ENCODE peak calls at places on chromosomes 2 and 18, in seven cellular contexts. K, D, L, A, G, J and E are unnamed samples.

GRCh38 chr2:290090-290722 is 2.3 kb upstream of the ALKAL2 start:
- DNase-seq in D (peak), G (peak), L (peak), K (peak), A (peak), J (no peak), E (peak)

GRCh38 chr18:50177294-50177992 is 17.5 kb downstream of the MYO5B start:
- DNase-seq in A (no peak), J (no peak), K (no peak), D (no peak), L (no peak), G (no peak), E (no peak)

GRCh38 chr2:148259674-148260073 is 238.8 kb downstream of the MBD5 start:
- DNase-seq in D (peak), J (no peak), K (no peak), L (no peak), A (no peak), G (peak), E (no peak)

GRCh38 chr2:199810422-199811250 is 40.4 kb downstream of the FTCDNL1 start:
- DNase-seq in L (no peak), G (no peak), J (no peak), A (no peak), D (no peak), K (no peak), E (no peak)

GRCh38 chr2:238847432-238847801 is 468 bp upstream of the TWIST2 start:
- DNase-seq in J (no peak), A (no peak), K (no peak), G (no peak), L (no peak), D (no peak), E (no peak)

GRCh38 chr18:63562284-63562683 is 20.1 kb downstream of the SERPINB12 start:
- DNase-seq in K (no peak), D (peak), L (no peak), G (no peak), J (no peak), A (no peak), E (no peak)

GRCh38 chr2:112942654-112943002 is 31.7 kb downstream of the IL37 start:
- DNase-seq in A (no peak), L (no peak), D (no peak), K (no peak), G (peak), J (no peak), E (no peak)

GRCh38 chr2:61014805-61015204 is 2.7 kb upstream of the PEX13 start:
- DNase-seq in G (peak), A (no peak), K (peak), D (no peak), J (no peak), L (no peak), E (no peak)

GRCh38 chr2:185676316-185676715 is 62.3 kb upstream of the FSIP2 start:
- DNase-seq in G (peak), L (no peak), D (no peak), A (no peak), J (no peak), K (no peak), E (no peak)

GRCh38 chr2:15748736-15749323 is 157.2 kb downstream of the DDX1 start:
- DNase-seq in K (no peak), D (peak), A (no peak), G (peak), L (peak), J (no peak), E (peak)

GRCh38 chr2:155645771-155646170 is 686.8 kb downstream of the NR4A2 start:
- DNase-seq in D (no peak), G (no peak), K (no peak), L (no peak), J (no peak), A (no peak), E (no peak)

GRCh38 chr2:138029238-138029637 is 65.0 kb downstream of the HNMT start:
- DNase-seq in L (no peak), G (no peak), K (no peak), A (no peak), D (no peak), J (no peak), E (no peak)

GRCh38 chr2:106944220-106944619 is 58.3 kb upstream of the ST6GAL2 start:
- DNase-seq in G (peak), L (no peak), K (no peak), A (no peak), D (no peak), J (no peak), E (no peak)

GRCh38 chr2:9403924-9404323 is 19.4 kb downstream of the ITGB1BP1 start:
- DNase-seq in D (no peak), A (no peak), G (no peak), K (no peak), J (no peak), L (no peak), E (no peak)

GRCh38 chr2:233700028-233700635 is 7.4 kb downstream of the UGT1A6 start:
- DNase-seq in J (no peak), L (no peak), A (no peak), K (no peak), G (peak), D (no peak), E (no peak)

GRCh38 chr2:96930351-96931015 is 55.9 kb downstream of the FAM178B start:
- DNase-seq in L (no peak), A (no peak), D (no peak), K (no peak), G (no peak), J (no peak), E (no peak)

GRCh38 chr18:9993846-9994660 is 80.2 kb downstream of the VAPA start:
- DNase-seq in A (no peak), D (no peak), L (no peak), G (no peak), J (no peak), K (no peak), E (no peak)

GRCh38 chr2:180776924-180777323 is 203.5 kb upstream of the UBE2E3 start:
- DNase-seq in G (no peak), L (no peak), K (no peak), D (no peak), J (no peak), A (no peak), E (no peak)

GRCh38 chr2:45344071-45344470 is 267.0 kb downstream of the SRBD1 start:
- DNase-seq in J (no peak), K (no peak), D (no peak), A (no peak), G (no peak), L (no peak), E (no peak)

GRCh38 chr18:5285326-5285725 is 10.2 kb downstream of the ZBTB14 start:
- DNase-seq in L (no peak), D (no peak), A (no peak), J (no peak), K (no peak), G (no peak), E (no peak)

GRCh38 chr2:14634223-14634884 is 1.8 kb downstream of the LRATD1 start:
- DNase-seq in J (no peak), L (peak), K (no peak), D (peak), G (peak), A (peak), E (peak)

GRCh38 chr2:120735750-120736170 is at the start of gene GLI2:
- DNase-seq in A (peak), D (peak), J (no peak), K (peak), G (peak), L (peak), E (peak)

GRCh38 chr2:134623796-134624195 is 95.0 kb downstream of the TMEM163 start:
- DNase-seq in A (no peak), G (no peak), D (peak), J (no peak), K (peak), L (no peak), E (no peak)

GRCh38 chr18:35117951-35118411 is 76.8 kb downstream of the MAPRE2 start:
- DNase-seq in A (no peak), D (no peak), G (no peak), L (peak), K (no peak), J (no peak), E (peak)

GRCh38 chr2:36270758-36271157 is 84.8 kb upstream of the CRIM1 start:
- DNase-seq in D (no peak), J (no peak), G (no peak), K (no peak), A (no peak), L (no peak), E (no peak)

GRCh38 chr2:212711851-212712250 is 173.2 kb upstream of the ERBB4 start:
- DNase-seq in J (no peak), L (no peak), D (no peak), G (peak), A (no peak), K (no peak), E (no peak)

GRCh38 chr2:200378652-200379290 is 72.3 kb downstream of the SPATS2L start:
- DNase-seq in K (no peak), L (no peak), J (no peak), A (no peak), G (no peak), D (no peak), E (no peak)

GRCh38 chr18:11883153-11883552 is 25.0 kb downstream of the MPPE1 start:
- DNase-seq in L (no peak), G (peak), D (peak), K (peak), J (no peak), A (no peak), E (no peak)

GRCh38 chr2:49044680-49045079 is 109.6 kb downstream of the FSHR start:
- DNase-seq in J (no peak), A (no peak), D (no peak), K (no peak), G (no peak), L (peak), E (no peak)

GRCh38 chr2:98518106-98518505 is 73.4 kb downstream of the INPP4A start:
- DNase-seq in G (peak), K (peak), J (peak), A (no peak), L (no peak), D (peak), E (no peak)

GRCh38 chr2:16115881-16116830 is 175.8 kb downstream of the MYCN start:
- DNase-seq in A (no peak), K (no peak), J (no peak), G (no peak), D (no peak), L (no peak), E (no peak)

GRCh38 chr2:62705859-62706720 is 577 bp downstream of the EHBP1 start:
- DNase-seq in A (peak), J (no peak), D (peak), K (peak), L (peak), G (peak), E (peak)

GRCh38 chr2:75053484-75054112 is 95.2 kb downstream of the POLE4 start:
- DNase-seq in K (peak), L (peak), J (no peak), A (no peak), D (peak), G (peak), E (peak)

GRCh38 chr18:78192044-78192443 is 787.6 kb upstream of the SALL3 start:
- DNase-seq in K (no peak), D (no peak), J (no peak), A (no peak), G (no peak), L (peak), E (no peak)

GRCh38 chr2:44242929-44243328 is 32.4 kb upstream of the SLC3A1 start:
- DNase-seq in A (no peak), D (no peak), L (no peak), J (no peak), G (no peak), K (no peak), E (no peak)

GRCh38 chr2:191167766-191168165 is 17.0 kb upstream of the STAT4 start:
- DNase-seq in G (peak), A (no peak), D (no peak), L (no peak), J (no peak), K (no peak), E (no peak)

GRCh38 chr2:85724731-85725181 is 29.0 kb upstream of the ATOH8 start:
- DNase-seq in L (no peak), D (no peak), K (no peak), J (no peak), A (no peak), G (no peak), E (no peak)

GRCh38 chr2:62430146-62430545 is 75.8 kb downstream of the TMEM17 start:
- DNase-seq in G (no peak), K (no peak), J (no peak), A (no peak), L (no peak), D (no peak), E (no peak)

GRCh38 chr2:68921646-68922045 is 31.0 kb downstream of the GKN2 start:
- DNase-seq in G (peak), J (no peak), L (no peak), K (no peak), D (no peak), A (no peak), E (no peak)

GRCh38 chr2:183359867-183360266 is 235.6 kb downstream of the NUP35 start:
- DNase-seq in K (no peak), G (peak), J (no peak), L (no peak), D (no peak), A (no peak), E (no peak)
- TF ChIP-seq CTCF in K (no peak), G (peak), J (no peak), L (peak), D (no peak), A (no peak), E (no peak)

DNA sequence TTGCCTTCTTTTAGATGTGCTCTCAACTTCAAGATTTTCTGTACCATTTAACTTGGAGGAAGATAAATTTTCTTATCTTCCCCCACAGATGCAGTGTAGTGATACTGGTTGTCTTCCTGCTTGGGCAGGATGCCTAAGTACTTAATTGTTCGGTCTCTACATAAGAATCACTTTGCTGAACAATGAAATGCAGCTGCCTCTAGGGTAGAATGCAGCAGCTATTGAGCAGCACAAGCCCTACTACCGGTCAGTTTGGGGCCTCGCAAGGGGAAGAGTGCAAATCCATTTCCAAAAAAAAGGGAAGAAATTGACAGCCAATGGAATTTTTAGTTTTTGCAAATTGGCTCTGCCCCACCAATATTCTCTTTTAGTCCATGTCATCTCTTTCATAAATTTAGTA is 269.7 kb downstream of the CTNNA2 start:
- DNase-seq in J (no peak), G (no peak), D (no peak), K (no peak), A (no peak), L (no peak), E (no peak)
- TF ChIP-seq CTCF in J (no peak), G (no peak), D (no peak), K (no peak), A (no peak), L (no peak), E (no peak)

GRCh38 chr2:158994920-158995676 is 26.7 kb downstream of the TANC1 start:
- DNase-seq in G (no peak), L (peak), A (no peak), J (no peak), K (no peak), D (peak), E (no peak)

GRCh38 chr2:158998486-158999248 is 30.2 kb downstream of the TANC1 start:
- DNase-seq in D (no peak), A (no peak), J (no peak), L (no peak), K (no peak), G (no peak), E (peak)

GRCh38 chr2:158995677-158996049 is 27.2 kb downstream of the TANC1 start:
- DNase-seq in A (no peak), D (no peak), G (no peak), K (no peak), J (no peak), L (no peak), E (no peak)

GRCh38 chr2:158997037-158997785 is 28.8 kb downstream of the TANC1 start:
- DNase-seq in L (no peak), J (no peak), G (no peak), D (no peak), K (no peak), A (no peak), E (no peak)

DNA sequence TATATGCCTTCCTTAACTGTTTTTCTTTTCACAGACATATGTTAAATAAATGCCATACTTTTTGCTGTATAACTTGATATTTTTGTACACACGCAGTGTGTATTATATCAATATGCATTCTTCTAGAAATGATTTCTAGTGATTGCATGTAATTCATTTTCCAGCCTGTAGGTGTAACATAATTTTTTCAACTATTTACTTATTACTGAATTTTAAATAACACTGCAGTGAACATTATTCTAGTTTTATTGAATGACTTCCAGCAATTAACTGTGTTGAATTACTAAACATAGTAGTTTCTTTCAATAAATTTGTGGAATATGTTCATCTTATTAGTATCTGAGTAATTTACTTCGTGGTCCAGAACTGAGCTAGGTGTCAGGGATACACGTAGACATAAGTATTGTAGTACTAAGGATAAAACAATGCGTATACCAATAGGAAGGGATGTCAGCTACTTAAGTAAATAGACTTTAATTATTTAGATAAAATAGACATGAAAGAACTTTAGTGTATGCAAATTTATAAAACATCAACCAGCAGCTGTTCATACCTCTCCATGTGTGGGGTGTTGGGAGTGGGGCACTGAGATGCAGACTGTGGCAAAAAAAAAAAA is 28.0 kb downstream of the TANC1 start:
- DNase-seq in J (no peak), K (no peak), A (no peak), G (no peak), L (no peak), D (no peak), E (no peak)
- TF ChIP-seq CTCF in J (peak), K (peak), A (peak), G (peak), L (peak), D (peak), E (peak)

GRCh38 chr18:54900290-54900689 is 59.0 kb downstream of the CCDC68 start:
- DNase-seq in G (no peak), J (no peak), A (no peak), D (no peak), K (no peak), L (no peak), E (no peak)

GRCh38 chr18:54906636-54907180 is 52.6 kb downstream of the CCDC68 start:
- DNase-seq in G (no peak), K (no peak), A (no peak), L (no peak), J (no peak), D (no peak), E (no peak)

GRCh38 chr18:54905629-54906028 is 53.6 kb downstream of the CCDC68 start:
- DNase-seq in L (no peak), D (no peak), K (no peak), G (no peak), A (no peak), J (no peak), E (no peak)

GRCh38 chr18:54909538-54909937 is 49.7 kb downstream of the CCDC68 start:
- DNase-seq in G (no peak), K (no peak), A (no peak), L (no peak), J (no peak), D (no peak), E (no peak)

DNA sequence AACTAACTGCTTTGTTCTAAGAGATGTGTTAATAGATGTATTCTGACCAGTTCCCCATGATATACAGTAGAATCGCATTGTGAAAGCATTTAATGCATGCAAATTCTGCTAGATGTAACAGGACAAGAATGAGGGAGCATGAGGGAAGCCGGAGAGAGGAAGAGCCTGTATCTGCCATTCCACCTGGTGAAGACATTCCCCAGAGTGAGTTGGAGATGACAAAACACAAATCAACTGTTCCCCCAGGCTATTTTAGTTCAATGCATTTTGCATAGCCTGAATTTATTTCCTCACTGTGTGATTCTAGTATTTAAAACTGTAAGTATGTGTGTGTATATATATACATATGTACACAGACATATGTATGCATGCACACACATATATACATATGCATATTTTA is 54.7 kb downstream of the CCDC68 start:
- DNase-seq in J (no peak), L (no peak), K (no peak), G (no peak), A (no peak), D (no peak), E (no peak)
- TF ChIP-seq CTCF in J (no peak), L (no peak), K (no peak), G (no peak), A (no peak), D (no peak), E (no peak)

GRCh38 chr2:73827660-73828388 is 937 bp upstream of the STAMBP start:
- DNase-seq in G (no peak), J (no peak), D (no peak), K (no peak), A (no peak), L (no peak), E (no peak)

GRCh38 chr2:73828818-73829570 is at the start of gene STAMBP:
- DNase-seq in A (peak), G (peak), D (peak), L (peak), J (peak), K (peak), E (peak)

GRCh38 chr2:73828389-73828817 is 358 bp upstream of the STAMBP start:
- DNase-seq in J (no peak), L (no peak), K (no peak), G (no peak), D (no peak), A (no peak), E (no peak)

GRCh38 chr2:73825408-73825807 is 3.4 kb upstream of the STAMBP start:
- DNase-seq in L (no peak), A (no peak), D (no peak), J (no peak), G (no peak), K (no peak), E (no peak)

DNA sequence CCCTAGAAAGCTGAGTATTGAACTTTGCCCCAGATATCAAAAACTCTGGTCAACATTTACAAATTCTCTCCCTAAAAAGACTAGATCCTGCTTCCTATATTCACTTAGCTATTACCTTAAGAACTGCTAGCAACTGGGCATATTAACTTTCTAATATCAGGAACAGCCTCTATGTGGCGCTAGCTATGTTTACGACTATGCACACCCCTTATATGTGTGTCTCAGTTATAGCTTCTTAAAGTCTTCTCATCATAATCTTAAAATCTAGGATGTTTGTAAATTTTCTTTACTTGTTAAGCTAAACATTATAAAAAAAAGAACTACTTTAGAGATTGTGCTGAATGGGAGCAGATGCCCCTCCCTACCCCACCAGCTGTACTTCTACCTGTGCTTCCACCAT is 1.7 kb upstream of the STAMBP start:
- DNase-seq in G (peak), J (no peak), D (peak), A (no peak), K (peak), L (peak), E (no peak)
- TF ChIP-seq CTCF in G (peak), J (no peak), D (peak), A (no peak), K (peak), L (peak), E (no peak)